ENCODE peak calls at places on chromosomes 13 and 19, in six cellular contexts. N is lower lobe of right lung; W is CD8-positive, alpha-beta T cell; F is IMR-90; O is fibroblast of lung; R is CD4-positive, alpha-beta T cell. L is an unnamed sample.

GRCh38 chr19:504634-505033 is 2.7 kb upstream of the TPGS1 start:
- DNase-seq in W (no peak), O (no peak), R (no peak), F (no peak), N (peak; percentile 50), L (no peak)

GRCh38 chr13:99985886-99986527 is 4.4 kb downstream of the ZIC2 start:
- DNase-seq in F (no peak), N (no peak), R (no peak), W (no peak), O (no peak), L (no peak)

GRCh38 chr19:48182434-48182833 is 12.0 kb downstream of the ZSWIM9 start:
- DNase-seq in N (no peak), F (no peak), O (no peak), R (no peak), W (no peak), L (no peak)

GRCh38 chr19:45070861-45071544 is 5.3 kb downstream of the ZNF296 start:
- DNase-seq in F (no peak), N (no peak), R (no peak), W (no peak), O (no peak), L (no peak)

GRCh38 chr19:52689804-52690394 is 44.9 kb downstream of the ZNF611 start:
- DNase-seq in N (peak; percentile 66), R (no peak), F (no peak), W (peak; percentile 59), O (no peak), L (peak; percentile 73)

GRCh38 chr13:78024996-78025395 is 106.4 kb upstream of the EDNRB start:
- DNase-seq in R (no peak), N (no peak), F (no peak), W (no peak), O (no peak), L (no peak)

GRCh38 chr13:22135446-22135845 is 464.6 kb downstream of the FGF9 start:
- DNase-seq in N (no peak), R (no peak), F (no peak), O (no peak), W (no peak), L (no peak)

GRCh38 chr13:48778551-48779088 is 124.9 kb downstream of the CYSLTR2 start:
- DNase-seq in W (no peak), F (no peak), R (no peak), O (no peak), N (no peak), L (no peak)

GRCh38 chr19:4357095-4357797 is 13.9 kb downstream of the MPND start:
- DNase-seq in R (no peak), O (no peak), W (no peak), N (no peak), F (no peak), L (no peak)

GRCh38 chr13:34247596-34247995 is 429.6 kb downstream of the RFC3 start:
- DNase-seq in N (no peak), R (no peak), W (no peak), O (no peak), F (no peak), L (no peak)

GRCh38 chr13:33349314-33349995 is 63.9 kb upstream of the STARD13 start:
- DNase-seq in W (no peak), R (no peak), N (no peak), O (no peak), F (no peak), L (no peak)

GRCh38 chr19:1468274-1469199 is 10.5 kb downstream of the C19orf25 start:
- DNase-seq in N (no peak), O (no peak), W (no peak), F (peak; percentile 37), R (no peak), L (no peak)

GRCh38 chr19:10120538-10121198 is 969 bp upstream of the EIF3G start:
- DNase-seq in F (peak; percentile 92), W (no peak), R (no peak), O (peak; percentile 88), N (no peak), L (no peak)

GRCh38 chr19:55484571-55485438 is at the start of gene NAT14:
- DNase-seq in F (peak; percentile 48), W (peak; percentile 77), R (peak; percentile 33), O (peak; percentile 62), N (no peak), L (peak; percentile 81)

GRCh38 chr19:28130066-28130511 is 1082.9 kb downstream of the UQCRFS1 start:
- DNase-seq in F (no peak), N (no peak), O (no peak), W (no peak), R (no peak), L (no peak)

GRCh38 chr13:101144808-101145419 is 271.4 kb downstream of the NALCN start:
- DNase-seq in W (no peak), R (no peak), F (peak; percentile 71), O (peak; percentile 47), N (no peak), L (no peak)

GRCh38 chr13:34153428-34154180 is 335.7 kb downstream of the RFC3 start:
- DNase-seq in N (no peak), F (no peak), W (no peak), R (no peak), O (no peak), L (no peak)

GRCh38 chr13:108095036-108095435 is 120.3 kb downstream of the LIG4 start:
- DNase-seq in N (no peak), O (no peak), F (no peak), R (no peak), W (no peak), L (no peak)

GRCh38 chr19:41253660-41254059 is 10.5 kb upstream of the HNRNPUL1 start:
- DNase-seq in N (no peak), F (no peak), W (no peak), O (no peak), R (no peak), L (no peak)

GRCh38 chr13:45548281-45548680 is 67.3 kb downstream of the ERICH6B start:
- DNase-seq in R (no peak), O (no peak), N (no peak), W (no peak), F (no peak), L (no peak)

GRCh38 chr13:23980160-23980551 is 82.9 kb upstream of the C1QTNF9B start:
- DNase-seq in R (peak; percentile 75), O (peak; percentile 90), F (peak; percentile 82), N (peak; percentile 88), W (peak; percentile 90), L (peak; percentile 91)

GRCh38 chr13:95677564-95678386 is 836 bp downstream of the DNAJC3 start:
- DNase-seq in F (peak; percentile 23), O (peak; percentile 39), W (no peak), N (no peak), R (no peak), L (no peak)

GRCh38 chr13:49368688-49369087 is 75.2 kb downstream of the CAB39L start:
- DNase-seq in W (no peak), O (no peak), N (no peak), F (no peak), R (no peak), L (no peak)

GRCh38 chr13:107866666-107867623 is 348.4 kb downstream of the LIG4 start:
- DNase-seq in N (no peak), O (peak; percentile 61), R (no peak), W (no peak), F (peak; percentile 66), L (peak; percentile 66)

GRCh38 chr19:16449330-16449961 is 22.3 kb downstream of the EPS15L1 start:
- DNase-seq in W (peak; percentile 54), F (peak; percentile 19), N (no peak), O (peak; percentile 34), R (no peak), L (no peak)

DNA sequence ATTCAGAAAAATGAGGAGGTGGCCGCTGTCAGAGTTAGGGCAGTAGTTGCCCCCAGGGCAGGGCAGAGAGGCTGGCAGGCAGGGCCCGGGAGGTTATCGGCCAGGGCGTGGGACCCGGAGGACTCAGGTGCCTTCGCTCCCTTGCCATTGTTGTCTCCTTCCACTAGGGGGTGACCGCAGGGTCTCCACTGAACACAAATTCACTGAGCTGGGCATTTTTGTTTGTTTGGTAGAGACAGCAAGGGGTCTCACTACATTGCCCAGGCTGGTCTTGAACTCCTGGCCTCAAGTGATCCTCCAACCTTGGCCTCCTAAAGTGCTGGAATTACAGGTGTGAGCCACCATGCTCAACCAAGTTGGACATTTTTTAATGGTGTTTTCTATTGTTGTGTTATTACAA is 25.1 kb downstream of the CARS2 start:
- DNase-seq in W (no peak), R (peak; percentile 4), F (no peak), O (no peak), N (no peak), L (no peak)
- TF ChIP-seq CTCF in W (no peak), R (peak; percentile 43), F (peak; percentile 38), O (peak; percentile 34), N (peak; percentile 18), L (peak; percentile 41)

GRCh38 chr19:56612737-56613136 is 17.6 kb downstream of the ZNF71 start:
- DNase-seq in R (no peak), F (no peak), N (no peak), W (no peak), O (no peak), L (no peak)
- H3K9me3 ChIP-seq in R (peaks cover 99% of the 10 kb centered on the region), F (peaks cover 47% of the 10 kb centered on the region), N (peaks cover 84% of the 10 kb centered on the region), W (peaks cover 53% of the 10 kb centered on the region), O (no peaks in the 10 kb centered on the region), L (peaks cover 39% of the 10 kb centered on the region)

GRCh38 chr13:113123226-113124150 is 889 bp downstream of the F10 start:
- DNase-seq in N (peak; percentile 41), W (no peak), R (no peak), F (no peak), O (no peak), L (no peak)
- TF ChIP-seq CTCF in N (no peak), W (no peak), R (no peak), F (peak; percentile 24), O (no peak), L (no peak)

DNA sequence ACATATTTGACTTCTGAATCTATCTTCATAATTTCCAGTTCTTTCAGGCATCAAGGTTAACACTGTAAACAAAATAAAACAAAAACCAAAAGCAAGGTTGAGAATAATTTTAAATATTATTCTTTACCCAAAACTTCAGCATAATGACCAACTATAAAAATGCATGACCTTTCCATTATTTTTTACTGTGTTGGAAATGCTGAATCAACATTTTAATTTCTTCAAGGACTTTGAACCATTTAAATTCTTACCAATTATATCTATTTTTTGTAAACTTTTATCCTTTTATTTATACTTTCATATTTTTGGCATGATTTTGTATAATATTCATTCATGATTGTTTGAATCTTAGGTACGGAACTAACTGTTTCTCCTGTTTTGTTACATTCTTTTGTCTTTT is 6.9 kb downstream of the ZNF585A start:
- DNase-seq in W (no peak), O (no peak), N (no peak), F (no peak), R (no peak), L (no peak)
- H3K9me3 ChIP-seq in W (peaks cover 33% of the 10 kb centered on the region), O (no peaks in the 10 kb centered on the region), N (peaks cover 77% of the 10 kb centered on the region), F (peaks cover 27% of the 10 kb centered on the region), R (peaks cover 85% of the 10 kb centered on the region), L (peaks cover 45% of the 10 kb centered on the region)

DNA sequence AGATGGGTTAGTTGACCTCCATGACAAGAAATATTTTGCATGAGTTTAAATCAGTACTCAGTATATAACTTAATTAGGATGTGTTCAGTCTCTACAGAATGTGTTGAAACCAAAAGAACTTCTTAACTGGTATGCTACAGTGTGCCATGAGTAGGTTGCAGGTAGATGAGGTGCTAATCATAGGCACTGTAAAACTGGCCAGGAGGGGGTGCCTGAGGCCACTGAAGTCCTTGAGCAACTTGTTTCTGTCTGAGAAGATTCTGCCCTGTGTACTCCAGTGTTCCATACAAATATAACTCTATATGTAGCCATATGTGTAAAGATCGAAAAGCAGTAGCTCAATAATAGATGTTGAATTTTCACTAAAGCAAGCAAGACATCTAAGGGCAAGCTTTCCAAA is 549.2 kb upstream of the KLF12 start:
- DNase-seq in W (no peak), O (no peak), F (no peak), N (no peak), R (no peak), L (no peak)
- TF ChIP-seq CTCF in W (no peak), O (no peak), F (no peak), N (no peak), R (no peak), L (no peak)

GRCh38 chr19:37055330-37055729 is 22.9 kb upstream of the ZNF420 start:
- DNase-seq in W (no peak), F (no peak), R (no peak), O (no peak), N (no peak), L (no peak)
- H3K9me3 ChIP-seq in W (no peaks in the 10 kb centered on the region), F (peaks cover 56% of the 10 kb centered on the region), R (peaks cover 32% of the 10 kb centered on the region), O (no peaks in the 10 kb centered on the region), N (peaks cover 43% of the 10 kb centered on the region), L (no peaks in the 10 kb centered on the region)

L was measured in upper lobe of right lung.